ENCODE peak calls at places on chromosome 19, in five cellular contexts. One of them, this sample, is unnamed.

GRCh38 chr19:10998045-10998533 is 37.3 kb downstream of the SMARCA4 start:
- DNase-seq in HAP-1: no peak
- DNase-seq in stimulated activated CD4-positive, alpha-beta T cell treated with anti-CD3 and anti-CD28 coated beads, Interleukin-4, amount 100 ng/mL, for 48 hours: no peak
- DNase-seq in brain microvascular endothelial cell: peak; percentile 28
- DNase-seq in activated T-cell treated with anti-CD3 and anti-CD28 coated beads for 1 hour: no peak
- DNase-seq in this sample: no peak

GRCh38 chr19:6743071-6743470 is 3.6 kb downstream of the TRIP10 start:
- DNase-seq in activated T-cell treated with anti-CD3 and anti-CD28 coated beads for 1 hour: no peak
- DNase-seq in brain microvascular endothelial cell: no peak
- DNase-seq in HAP-1: no peak
- DNase-seq in stimulated activated CD4-positive, alpha-beta T cell treated with anti-CD3 and anti-CD28 coated beads, Interleukin-4, amount 100 ng/mL, for 48 hours: no peak
- DNase-seq in this sample: no peak

GRCh38 chr19:39408392-39409206 is 2.0 kb downstream of the ZFP36 start:
- DNase-seq in stimulated activated CD4-positive, alpha-beta T cell treated with anti-CD3 and anti-CD28 coated beads, Interleukin-4, amount 100 ng/mL, for 48 hours: no peak
- DNase-seq in brain microvascular endothelial cell: no peak
- DNase-seq in activated T-cell treated with anti-CD3 and anti-CD28 coated beads for 1 hour: peak; percentile 46
- DNase-seq in HAP-1: peak; percentile 16
- DNase-seq in this sample: no peak

GRCh38 chr19:55641376-55642152 is 762 bp downstream of the ZNF580 start:
- DNase-seq in brain microvascular endothelial cell: no peak
- DNase-seq in stimulated activated CD4-positive, alpha-beta T cell treated with anti-CD3 and anti-CD28 coated beads, Interleukin-4, amount 100 ng/mL, for 48 hours: no peak
- DNase-seq in activated T-cell treated with anti-CD3 and anti-CD28 coated beads for 1 hour: no peak
- DNase-seq in HAP-1: no peak
- DNase-seq in this sample: no peak

GRCh38 chr19:40741527-40742390 is 8.5 kb downstream of the ACTMAP start:
- DNase-seq in brain microvascular endothelial cell: no peak
- DNase-seq in activated T-cell treated with anti-CD3 and anti-CD28 coated beads for 1 hour: no peak
- DNase-seq in HAP-1: no peak
- DNase-seq in stimulated activated CD4-positive, alpha-beta T cell treated with anti-CD3 and anti-CD28 coated beads, Interleukin-4, amount 100 ng/mL, for 48 hours: no peak
- DNase-seq in this sample: no peak

GRCh38 chr19:53094749-53095575 is 8.3 kb downstream of the ZNF160 start:
- DNase-seq in HAP-1: no peak
- DNase-seq in brain microvascular endothelial cell: no peak
- DNase-seq in activated T-cell treated with anti-CD3 and anti-CD28 coated beads for 1 hour: no peak
- DNase-seq in stimulated activated CD4-positive, alpha-beta T cell treated with anti-CD3 and anti-CD28 coated beads, Interleukin-4, amount 100 ng/mL, for 48 hours: no peak
- DNase-seq in this sample: peak; percentile 54

GRCh38 chr19:29881386-29881785 is 60.7 kb upstream of the URI1 start:
- DNase-seq in brain microvascular endothelial cell: peak; percentile 14
- DNase-seq in stimulated activated CD4-positive, alpha-beta T cell treated with anti-CD3 and anti-CD28 coated beads, Interleukin-4, amount 100 ng/mL, for 48 hours: no peak
- DNase-seq in HAP-1: no peak
- DNase-seq in activated T-cell treated with anti-CD3 and anti-CD28 coated beads for 1 hour: no peak
- DNase-seq in this sample: no peak

GRCh38 chr19:5288347-5288739 is 52.3 kb downstream of the PTPRS start:
- DNase-seq in activated T-cell treated with anti-CD3 and anti-CD28 coated beads for 1 hour: no peak
- DNase-seq in HAP-1: no peak
- DNase-seq in stimulated activated CD4-positive, alpha-beta T cell treated with anti-CD3 and anti-CD28 coated beads, Interleukin-4, amount 100 ng/mL, for 48 hours: no peak
- DNase-seq in brain microvascular endothelial cell: no peak
- DNase-seq in this sample: no peak

GRCh38 chr19:54612428-54612827 is 17.9 kb upstream of the LILRB1 start:
- DNase-seq in brain microvascular endothelial cell: no peak
- DNase-seq in HAP-1: no peak
- DNase-seq in stimulated activated CD4-positive, alpha-beta T cell treated with anti-CD3 and anti-CD28 coated beads, Interleukin-4, amount 100 ng/mL, for 48 hours: no peak
- DNase-seq in activated T-cell treated with anti-CD3 and anti-CD28 coated beads for 1 hour: no peak
- DNase-seq in this sample: no peak

GRCh38 chr19:8486661-8487136 is 15.7 kb downstream of the PRAM1 start:
- DNase-seq in HAP-1: no peak
- DNase-seq in activated T-cell treated with anti-CD3 and anti-CD28 coated beads for 1 hour: no peak
- DNase-seq in brain microvascular endothelial cell: no peak
- DNase-seq in stimulated activated CD4-positive, alpha-beta T cell treated with anti-CD3 and anti-CD28 coated beads, Interleukin-4, amount 100 ng/mL, for 48 hours: no peak
- DNase-seq in this sample: no peak

GRCh38 chr19:49551531-49551930 is 23.7 kb downstream of the RCN3 start:
- DNase-seq in activated T-cell treated with anti-CD3 and anti-CD28 coated beads for 1 hour: no peak
- DNase-seq in stimulated activated CD4-positive, alpha-beta T cell treated with anti-CD3 and anti-CD28 coated beads, Interleukin-4, amount 100 ng/mL, for 48 hours: no peak
- DNase-seq in brain microvascular endothelial cell: no peak
- DNase-seq in HAP-1: no peak
- DNase-seq in this sample: no peak

GRCh38 chr19:11446652-11447301 is 11.3 kb downstream of the PRKCSH start:
- DNase-seq in stimulated activated CD4-positive, alpha-beta T cell treated with anti-CD3 and anti-CD28 coated beads, Interleukin-4, amount 100 ng/mL, for 48 hours: peak; percentile 40
- DNase-seq in activated T-cell treated with anti-CD3 and anti-CD28 coated beads for 1 hour: peak; percentile 54
- DNase-seq in HAP-1: no peak
- DNase-seq in brain microvascular endothelial cell: no peak
- DNase-seq in this sample: no peak

GRCh38 chr19:38849746-38850230 is at the start of gene HNRNPL:
- DNase-seq in HAP-1: no peak
- DNase-seq in stimulated activated CD4-positive, alpha-beta T cell treated with anti-CD3 and anti-CD28 coated beads, Interleukin-4, amount 100 ng/mL, for 48 hours: peak; percentile 98
- DNase-seq in brain microvascular endothelial cell: no peak
- DNase-seq in activated T-cell treated with anti-CD3 and anti-CD28 coated beads for 1 hour: peak; percentile 98
- DNase-seq in this sample: no peak

GRCh38 chr19:4175669-4175931 is 6.8 kb downstream of the SIRT6 start:
- DNase-seq in brain microvascular endothelial cell: no peak
- DNase-seq in stimulated activated CD4-positive, alpha-beta T cell treated with anti-CD3 and anti-CD28 coated beads, Interleukin-4, amount 100 ng/mL, for 48 hours: no peak
- DNase-seq in HAP-1: no peak
- DNase-seq in activated T-cell treated with anti-CD3 and anti-CD28 coated beads for 1 hour: no peak
- DNase-seq in this sample: no peak

GRCh38 chr19:11191273-11191755 is 6.0 kb downstream of the KANK2 start:
- DNase-seq in HAP-1: no peak
- DNase-seq in activated T-cell treated with anti-CD3 and anti-CD28 coated beads for 1 hour: no peak
- DNase-seq in stimulated activated CD4-positive, alpha-beta T cell treated with anti-CD3 and anti-CD28 coated beads, Interleukin-4, amount 100 ng/mL, for 48 hours: no peak
- DNase-seq in brain microvascular endothelial cell: peak; percentile 77
- DNase-seq in this sample: no peak

GRCh38 chr19:56367829-56368711 is 25.3 kb downstream of the ZNF582 start:
- DNase-seq in stimulated activated CD4-positive, alpha-beta T cell treated with anti-CD3 and anti-CD28 coated beads, Interleukin-4, amount 100 ng/mL, for 48 hours: peak; percentile 69
- DNase-seq in HAP-1: no peak
- DNase-seq in brain microvascular endothelial cell: peak; percentile 97
- DNase-seq in activated T-cell treated with anti-CD3 and anti-CD28 coated beads for 1 hour: peak; percentile 63
- DNase-seq in this sample: peak; percentile 91

GRCh38 chr19:2949939-2950285 is 5.1 kb upstream of the ZNF77 start:
- DNase-seq in brain microvascular endothelial cell: peak; percentile 54
- DNase-seq in activated T-cell treated with anti-CD3 and anti-CD28 coated beads for 1 hour: no peak
- DNase-seq in HAP-1: peak; percentile 13
- DNase-seq in stimulated activated CD4-positive, alpha-beta T cell treated with anti-CD3 and anti-CD28 coated beads, Interleukin-4, amount 100 ng/mL, for 48 hours: no peak
- DNase-seq in this sample: no peak

GRCh38 chr19:38639679-38640078 is 7.8 kb upstream of the ACTN4 start:
- DNase-seq in HAP-1: no peak
- DNase-seq in stimulated activated CD4-positive, alpha-beta T cell treated with anti-CD3 and anti-CD28 coated beads, Interleukin-4, amount 100 ng/mL, for 48 hours: no peak
- DNase-seq in activated T-cell treated with anti-CD3 and anti-CD28 coated beads for 1 hour: no peak
- DNase-seq in brain microvascular endothelial cell: no peak
- DNase-seq in this sample: no peak

GRCh38 chr19:34969721-34970120 is 5.7 kb upstream of the ZNF792 start:
- DNase-seq in stimulated activated CD4-positive, alpha-beta T cell treated with anti-CD3 and anti-CD28 coated beads, Interleukin-4, amount 100 ng/mL, for 48 hours: no peak
- DNase-seq in HAP-1: no peak
- DNase-seq in activated T-cell treated with anti-CD3 and anti-CD28 coated beads for 1 hour: no peak
- DNase-seq in brain microvascular endothelial cell: no peak
- DNase-seq in this sample: no peak

GRCh38 chr19:30362156-30362754 is 9.9 kb upstream of the ZNF536 start:
- DNase-seq in brain microvascular endothelial cell: no peak
- DNase-seq in activated T-cell treated with anti-CD3 and anti-CD28 coated beads for 1 hour: no peak
- DNase-seq in HAP-1: no peak
- DNase-seq in stimulated activated CD4-positive, alpha-beta T cell treated with anti-CD3 and anti-CD28 coated beads, Interleukin-4, amount 100 ng/mL, for 48 hours: no peak
- DNase-seq in this sample: no peak

GRCh38 chr19:55913643-55914268 is 18.4 kb downstream of the NLRP13 start:
- DNase-seq in HAP-1: no peak
- DNase-seq in stimulated activated CD4-positive, alpha-beta T cell treated with anti-CD3 and anti-CD28 coated beads, Interleukin-4, amount 100 ng/mL, for 48 hours: no peak
- DNase-seq in brain microvascular endothelial cell: no peak
- DNase-seq in activated T-cell treated with anti-CD3 and anti-CD28 coated beads for 1 hour: no peak
- DNase-seq in this sample: no peak

GRCh38 chr19:33064117-33064777 is 441 bp downstream of the RHPN2 start:
- DNase-seq in brain microvascular endothelial cell: no peak
- DNase-seq in activated T-cell treated with anti-CD3 and anti-CD28 coated beads for 1 hour: no peak
- DNase-seq in stimulated activated CD4-positive, alpha-beta T cell treated with anti-CD3 and anti-CD28 coated beads, Interleukin-4, amount 100 ng/mL, for 48 hours: peak; percentile 18
- DNase-seq in HAP-1: peak; percentile 33
- DNase-seq in this sample: peak; percentile 17

GRCh38 chr19:6066661-6067646 is 43.3 kb downstream of the RFX2 start:
- DNase-seq in HAP-1: peak; percentile 96
- DNase-seq in brain microvascular endothelial cell: peak; percentile 94
- DNase-seq in activated T-cell treated with anti-CD3 and anti-CD28 coated beads for 1 hour: no peak
- DNase-seq in stimulated activated CD4-positive, alpha-beta T cell treated with anti-CD3 and anti-CD28 coated beads, Interleukin-4, amount 100 ng/mL, for 48 hours: no peak
- DNase-seq in this sample: peak; percentile 95

GRCh38 chr19:49475995-49476880 is 2.2 kb downstream of the FLT3LG start:
- DNase-seq in brain microvascular endothelial cell: no peak
- DNase-seq in activated T-cell treated with anti-CD3 and anti-CD28 coated beads for 1 hour: peak; percentile 55
- DNase-seq in stimulated activated CD4-positive, alpha-beta T cell treated with anti-CD3 and anti-CD28 coated beads, Interleukin-4, amount 100 ng/mL, for 48 hours: peak; percentile 76
- DNase-seq in HAP-1: peak; percentile 59
- DNase-seq in this sample: peak; percentile 58

GRCh38 chr19:19207637-19208582 is 3.8 kb upstream of the NCAN start:
- DNase-seq in activated T-cell treated with anti-CD3 and anti-CD28 coated beads for 1 hour: no peak
- DNase-seq in HAP-1: no peak
- DNase-seq in brain microvascular endothelial cell: no peak
- DNase-seq in stimulated activated CD4-positive, alpha-beta T cell treated with anti-CD3 and anti-CD28 coated beads, Interleukin-4, amount 100 ng/mL, for 48 hours: no peak
- DNase-seq in this sample: no peak

GRCh38 chr19:50893047-50893737 is 18.0 kb downstream of the KLK4 start:
- DNase-seq in HAP-1: no peak
- DNase-seq in stimulated activated CD4-positive, alpha-beta T cell treated with anti-CD3 and anti-CD28 coated beads, Interleukin-4, amount 100 ng/mL, for 48 hours: no peak
- DNase-seq in activated T-cell treated with anti-CD3 and anti-CD28 coated beads for 1 hour: no peak
- DNase-seq in brain microvascular endothelial cell: no peak
- DNase-seq in this sample: no peak

GRCh38 chr19:3683866-3684816 is 16.1 kb downstream of the PIP5K1C start:
- DNase-seq in HAP-1: no peak
- DNase-seq in stimulated activated CD4-positive, alpha-beta T cell treated with anti-CD3 and anti-CD28 coated beads, Interleukin-4, amount 100 ng/mL, for 48 hours: no peak
- DNase-seq in activated T-cell treated with anti-CD3 and anti-CD28 coated beads for 1 hour: no peak
- DNase-seq in brain microvascular endothelial cell: peak; percentile 95
- DNase-seq in this sample: no peak

GRCh38 chr19:42553292-42554045 is 25.2 kb upstream of the CEACAM1 start:
- DNase-seq in stimulated activated CD4-positive, alpha-beta T cell treated with anti-CD3 and anti-CD28 coated beads, Interleukin-4, amount 100 ng/mL, for 48 hours: no peak
- DNase-seq in activated T-cell treated with anti-CD3 and anti-CD28 coated beads for 1 hour: no peak
- DNase-seq in HAP-1: no peak
- DNase-seq in brain microvascular endothelial cell: peak; percentile 71
- DNase-seq in this sample: no peak

GRCh38 chr19:38875656-38876345 is 2.3 kb downstream of the RINL start:
- DNase-seq in brain microvascular endothelial cell: no peak
- DNase-seq in HAP-1: no peak
- DNase-seq in activated T-cell treated with anti-CD3 and anti-CD28 coated beads for 1 hour: no peak
- DNase-seq in stimulated activated CD4-positive, alpha-beta T cell treated with anti-CD3 and anti-CD28 coated beads, Interleukin-4, amount 100 ng/mL, for 48 hours: no peak
- DNase-seq in this sample: no peak

GRCh38 chr19:49997709-49998108 is 27.5 kb downstream of the VRK3 start:
- DNase-seq in stimulated activated CD4-positive, alpha-beta T cell treated with anti-CD3 and anti-CD28 coated beads, Interleukin-4, amount 100 ng/mL, for 48 hours: no peak
- DNase-seq in activated T-cell treated with anti-CD3 and anti-CD28 coated beads for 1 hour: no peak
- DNase-seq in HAP-1: peak; percentile 14
- DNase-seq in brain microvascular endothelial cell: peak; percentile 22
- DNase-seq in this sample: no peak

GRCh38 chr19:38319421-38320258 is at the start of gene KCNK6:
- DNase-seq in HAP-1: no peak
- DNase-seq in activated T-cell treated with anti-CD3 and anti-CD28 coated beads for 1 hour: no peak
- DNase-seq in stimulated activated CD4-positive, alpha-beta T cell treated with anti-CD3 and anti-CD28 coated beads, Interleukin-4, amount 100 ng/mL, for 48 hours: peak; percentile 20
- DNase-seq in brain microvascular endothelial cell: no peak
- DNase-seq in this sample: no peak